ENCODE peak calls at places on chromosomes 5 and 9, in five cellular contexts. Y is HCT116; D is BE2C; L is naive thymus-derived CD4-positive, alpha-beta T cell; Z is HFF-Myc. J is an unnamed sample.

GRCh38 chr9:123326662-123327093 is 29.3 kb upstream of the CRB2 start:
- DNase-seq in D (no peak), Z (no peak), Y (no peak), L (no peak), J (no peak)

GRCh38 chr9:114693248-114693895 is 11.4 kb upstream of the TEX48 start:
- DNase-seq in Z (no peak), Y (no peak), L (no peak), D (no peak), J (no peak)

GRCh38 chr5:143938230-143938629 is 126.3 kb downstream of the HMHB1 start:
- DNase-seq in L (no peak), Y (no peak), D (no peak), Z (no peak), J (no peak)

GRCh38 chr5:138000102-138000723 is 32.7 kb downstream of the FAM13B start:
- DNase-seq in Z (no peak), Y (peak), L (no peak), D (no peak), J (no peak)

GRCh38 chr9:120571443-120572257 is 8.3 kb downstream of the CDK5RAP2 start:
- DNase-seq in D (no peak), Y (no peak), Z (no peak), L (no peak), J (peak)

GRCh38 chr9:90271707-90272106 is 370.9 kb downstream of the DIRAS2 start:
- DNase-seq in D (no peak), Y (no peak), Z (no peak), L (no peak), J (no peak)

GRCh38 chr5:84249918-84250635 is 134.6 kb downstream of the EDIL3 start:
- DNase-seq in Z (peak), D (no peak), L (no peak), Y (no peak), J (peak)

GRCh38 chr5:40442346-40442745 is 237.4 kb upstream of the PTGER4 start:
- DNase-seq in Y (no peak), L (peak), Z (no peak), D (no peak), J (no peak)

GRCh38 chr9:95383198-95383673 is 65.7 kb upstream of the FANCC start:
- DNase-seq in Y (peak), Z (peak), D (no peak), L (no peak), J (peak)

GRCh38 chr5:169295241-169295747 is 5.6 kb downstream of the SLIT3 start:
- DNase-seq in L (no peak), D (no peak), Z (no peak), Y (no peak), J (no peak)

GRCh38 chr5:159814810-159815585 is 101.3 kb upstream of the ADRA1B start:
- DNase-seq in Z (no peak), D (no peak), L (no peak), Y (no peak), J (no peak)

GRCh38 chr9:31304576-31304975 is 1079.9 kb upstream of the ACO1 start:
- DNase-seq in Y (peak), D (no peak), L (no peak), Z (no peak), J (no peak)

GRCh38 chr9:94920439-94920951 is 194.0 kb downstream of the AOPEP start:
- DNase-seq in Z (peak), D (peak), Y (no peak), L (no peak), J (peak)

GRCh38 chr9:38091310-38092199 is 22.5 kb upstream of the SHB start:
- DNase-seq in Z (no peak), L (no peak), Y (no peak), D (peak), J (no peak)

GRCh38 chr5:94423411-94423810 is 195.0 kb downstream of the KIAA0825 start:
- DNase-seq in L (no peak), Z (no peak), Y (no peak), D (no peak), J (no peak)
- H3K4me3 ChIP-seq in L (no peak), Z (no peak), Y (no peak), D (no peak), J (no peak)

DNA sequence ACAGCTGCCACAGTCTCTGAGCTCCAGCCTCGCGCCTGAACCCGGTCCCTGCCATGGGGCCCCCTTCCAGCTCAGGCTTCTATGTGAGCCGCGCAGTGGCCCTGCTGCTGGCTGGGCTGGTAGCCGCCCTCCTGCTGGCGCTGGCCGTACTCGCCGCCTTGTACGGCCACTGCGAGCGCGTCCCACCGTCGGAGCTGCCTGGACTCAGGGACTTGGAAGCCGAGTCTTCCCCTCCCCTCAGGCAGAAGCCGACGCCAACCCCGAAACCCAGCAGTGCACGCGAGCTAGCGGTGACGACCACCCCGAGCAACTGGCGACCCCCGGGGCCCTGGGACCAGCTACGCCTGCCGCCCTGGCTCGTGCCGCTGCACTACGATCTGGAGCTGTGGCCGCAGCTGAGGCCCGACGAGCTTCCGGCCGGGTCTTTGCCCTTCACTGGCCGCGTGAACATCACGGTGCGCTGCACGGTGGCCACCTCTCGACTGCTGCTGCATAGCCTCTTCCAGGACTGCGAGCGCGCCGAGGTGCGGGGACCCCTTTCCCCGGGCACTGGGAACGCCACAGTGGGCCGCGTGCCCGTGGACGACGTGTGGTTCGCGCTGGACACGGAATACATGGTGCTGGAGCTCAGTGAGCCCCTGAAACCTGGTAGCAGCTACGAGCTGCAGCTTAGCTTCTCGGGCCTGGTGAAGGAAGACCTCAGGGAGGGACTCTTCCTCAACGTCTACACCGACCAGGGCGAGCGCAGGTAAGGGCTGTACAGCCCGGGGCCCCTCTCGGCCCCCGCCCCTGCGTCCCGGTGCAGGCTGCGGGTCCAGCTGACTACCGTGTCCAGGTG is 509 bp downstream of the LVRN start:
- DNase-seq in D (peak), Y (no peak), L (no peak), Z (no peak), J (no peak)
- H3K4me3 ChIP-seq in D (no peak), Y (no peak), L (no peak), Z (peak), J (peak)

DNA sequence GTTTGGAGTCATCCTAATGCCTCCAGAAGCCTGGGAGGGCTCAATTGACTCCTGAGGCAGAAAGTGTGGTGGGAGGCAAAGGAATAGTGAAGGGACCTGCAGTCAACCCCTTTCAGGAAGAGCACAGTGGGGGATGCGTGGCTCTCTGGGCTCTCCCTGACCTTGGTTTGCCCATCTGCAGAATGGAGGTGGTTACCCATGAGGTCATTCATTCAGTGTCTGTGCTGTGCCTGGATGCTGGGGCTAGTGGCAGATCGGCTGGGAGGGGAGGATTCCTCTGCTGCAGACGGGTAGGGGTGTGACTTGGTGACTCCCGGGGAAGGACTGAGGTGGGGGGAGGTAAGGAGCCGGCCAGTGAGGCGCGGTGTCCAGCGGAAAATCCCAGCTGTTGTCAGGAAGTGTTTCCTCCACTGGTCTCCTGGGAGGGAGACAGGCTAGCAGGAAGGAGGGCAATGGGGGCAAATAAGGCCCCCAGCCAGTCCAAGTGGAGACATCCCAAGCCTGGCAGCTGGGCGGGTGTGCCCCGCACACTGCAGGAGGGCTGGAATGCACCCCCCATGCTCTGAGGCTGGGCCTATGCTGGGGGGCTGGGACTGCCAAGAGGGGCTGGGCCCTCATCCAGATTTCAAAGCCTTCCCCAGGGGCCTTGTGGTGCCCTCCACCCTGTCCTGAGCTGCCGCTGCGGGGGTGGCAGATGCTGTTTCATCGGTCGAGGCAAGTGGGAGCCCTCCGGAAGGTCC is 10.9 kb downstream of the CXXC5 start:
- DNase-seq in Z (no peak), Y (no peak), L (no peak), D (peak), J (no peak)
- H3K4me3 ChIP-seq in Z (peak), Y (peak), L (no peak), D (peak), J (peak)

GRCh38 chr5:89034588-89034987 is 151.6 kb upstream of the MEF2C start:
- DNase-seq in Y (no peak), Z (no peak), D (no peak), L (no peak), J (no peak)

GRCh38 chr5:89036166-89036565 is 153.2 kb upstream of the MEF2C start:
- DNase-seq in D (no peak), Z (no peak), Y (no peak), L (no peak), J (no peak)

GRCh38 chr5:89028579-89029272 is 145.7 kb upstream of the MEF2C start:
- DNase-seq in D (no peak), Y (peak), L (no peak), Z (no peak), J (peak)

DNA sequence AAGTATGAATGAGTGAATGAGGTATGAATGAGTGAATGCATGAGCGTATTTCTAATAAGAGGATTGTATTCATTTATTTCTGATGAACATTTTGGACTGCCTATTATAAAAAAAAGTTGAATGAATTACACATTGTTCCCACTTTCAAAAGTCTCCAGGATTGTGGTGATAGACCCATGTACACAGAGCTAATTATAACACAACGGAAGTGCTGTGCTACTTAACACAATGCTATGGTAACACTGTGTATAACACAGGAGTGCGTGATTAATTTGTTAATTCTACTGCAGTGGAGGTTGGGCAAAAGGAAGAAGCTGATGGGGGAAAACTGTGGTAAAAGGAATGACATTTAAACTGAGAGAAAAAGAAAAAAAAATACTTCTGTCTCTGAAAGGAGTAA is 147.8 kb upstream of the MEF2C start:
- DNase-seq in Y (no peak), L (no peak), Z (no peak), D (no peak), J (no peak)
- H3K4me3 ChIP-seq in Y (no peak), L (no peak), Z (no peak), D (no peak), J (no peak)

GRCh38 chr9:113480612-113481011 is 17.1 kb downstream of the RGS3 start:
- DNase-seq in Z (no peak), D (no peak), Y (no peak), L (no peak), J (no peak)

GRCh38 chr9:113481176-113481805 is 17.8 kb downstream of the RGS3 start:
- DNase-seq in Z (no peak), D (no peak), Y (no peak), L (no peak), J (no peak)

GRCh38 chr9:113477661-113478060 is 14.1 kb downstream of the RGS3 start:
- DNase-seq in D (no peak), Y (no peak), L (no peak), Z (no peak), J (no peak)

GRCh38 chr9:113477058-113477457 is 13.5 kb downstream of the RGS3 start:
- DNase-seq in Y (no peak), D (no peak), Z (no peak), L (no peak), J (no peak)

GRCh38 chr9:113479150-113479761 is 15.7 kb downstream of the RGS3 start:
- DNase-seq in Y (no peak), Z (no peak), D (no peak), L (no peak), J (no peak)
- H3K4me3 ChIP-seq in Y (no peak), Z (no peak), D (no peak), L (no peak), J (no peak)

GRCh38 chr5:97531549-97531948 is 348.5 kb upstream of the RIOK2 start:
- DNase-seq in D (no peak), L (no peak), Z (no peak), Y (no peak), J (no peak)
- H3K4me3 ChIP-seq in D (no peak), L (no peak), Z (no peak), Y (no peak), J (no peak)

DNA sequence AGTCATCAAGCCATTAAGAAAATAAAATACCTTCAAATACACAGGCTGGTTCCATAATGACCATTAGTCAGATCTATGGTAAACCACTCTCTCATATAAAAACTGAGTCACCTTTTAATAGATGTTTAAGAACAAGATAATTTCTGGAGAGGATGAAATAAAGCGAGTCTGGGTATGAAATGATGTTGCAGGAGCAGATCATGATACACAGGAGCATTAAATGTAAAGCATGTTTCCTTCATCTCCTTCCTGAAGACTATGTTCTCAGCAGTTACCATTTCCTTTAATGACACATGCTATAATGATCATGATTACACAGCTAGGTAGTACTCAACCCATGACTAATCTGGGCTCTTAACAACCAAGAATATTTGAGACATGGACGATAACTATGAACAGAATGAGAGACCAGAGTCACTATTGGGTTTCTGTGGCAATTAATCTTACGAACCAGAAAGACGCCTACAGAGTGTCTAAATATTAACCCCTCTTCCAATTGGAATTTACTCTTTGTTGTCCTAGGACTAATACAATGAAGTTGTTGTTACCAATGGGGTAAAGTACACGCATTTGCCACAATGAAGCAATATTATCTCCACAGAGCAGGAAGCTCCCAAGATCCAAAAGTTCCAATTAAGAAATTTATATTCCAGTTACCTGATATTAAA is 105.6 kb downstream of the NR6A1 start:
- DNase-seq in Y (no peak), L (no peak), Z (peak), D (no peak), J (no peak)
- H3K4me3 ChIP-seq in Y (no peak), L (no peak), Z (no peak), D (no peak), J (no peak)